ENCODE peak calls at places on chromosomes 12 and 14, in ten cellular contexts. S is HEK293T, I is bronchial epithelial cell, M is adrenal gland, K is NT2/D1, U is putamen, L is AG08396, F is HT1080, Y is lower leg skin, A is non-pigmented ciliary epithelial cell. E is an unnamed sample.

GRCh38 chr14:93332032-93332852 is 594 bp downstream of the BTBD7 start:
- DNase-seq in M (peak), F (peak), A (no peak), U (peak), L (peak), Y (peak), K (no peak), I (peak), S (peak), E (no peak)

GRCh38 chr12:116818341-116818856 is 62.8 kb downstream of the HRK start:
- DNase-seq in M (peak), S (no peak), Y (no peak), K (no peak), L (peak), U (no peak), F (peak), I (no peak), A (no peak), E (no peak)

GRCh38 chr14:53408175-53408879 is 255.2 kb upstream of the DDHD1 start:
- DNase-seq in I (no peak), S (no peak), A (no peak), Y (no peak), L (no peak), F (no peak), M (no peak), K (no peak), U (no peak), E (no peak)

GRCh38 chr12:38736821-38737220 is 168.6 kb downstream of the CPNE8 start:
- DNase-seq in F (no peak), I (peak), L (no peak), S (no peak), Y (no peak), A (peak), K (no peak), M (no peak), U (no peak), E (no peak)

GRCh38 chr12:48787791-48788521 is 933 bp downstream of the ADCY6 start:
- DNase-seq in I (no peak), K (no peak), U (no peak), Y (no peak), A (no peak), F (no peak), S (no peak), M (no peak), L (no peak), E (no peak)

GRCh38 chr12:108583971-108584370 is 13.9 kb downstream of the TMEM119 start:
- DNase-seq in K (no peak), L (no peak), S (no peak), M (no peak), F (no peak), I (no peak), U (no peak), Y (no peak), A (no peak), E (no peak)

GRCh38 chr14:106826833-106827369 is 1300.5 kb downstream of the TMEM121 start:
- DNase-seq in F (peak), M (no peak), K (no peak), L (no peak), S (no peak), Y (no peak), U (no peak), I (peak), A (no peak), E (no peak)

GRCh38 chr12:107435072-107435471 is 250.5 kb upstream of the PWP1 start:
- DNase-seq in L (no peak), M (no peak), A (no peak), F (no peak), U (no peak), Y (no peak), K (no peak), S (no peak), I (no peak), E (no peak)

GRCh38 chr12:55908726-55909512 is 18.8 kb downstream of the PYM1 start:
- DNase-seq in L (peak), K (no peak), S (no peak), A (no peak), I (no peak), U (peak), F (no peak), Y (no peak), M (no peak), E (no peak)

GRCh38 chr12:89390802-89391673 is 38.7 kb upstream of the DUSP6 start:
- DNase-seq in S (no peak), F (peak), L (no peak), Y (no peak), K (no peak), I (peak), U (no peak), A (peak), M (no peak), E (peak)

E was measured in AG04449.